ENCODE peak calls at places on chromosomes 4 and X, in ten cellular contexts. W is T-helper 2 cell treated with Interferon-gamma antibody and Interleukin-4, amounts not matched to agents 5 μg/mL and 100 μg/mL, for 36 hours; B is activated CD8-positive, alpha-beta memory T cell treated with anti-CD3 and anti-CD28 coated beads for 48 hours; A is aorta; E is HFF-Myc; G is right atrium auricular region; H is AG09319; L is T1000; M is iPS-NIHi11; X is psoas muscle. J is an unnamed sample.

GRCh38 chrX:152845618-152846240 is 14.9 kb downstream of the NSDHL start:
- DNase-seq in A (no peak), L (no peak), X (no peak), H (no peak), E (no peak), W (no peak), M (no peak), B (no peak), G (no peak), J (no peak)

GRCh38 chrX:20267924-20268701 is 1.4 kb upstream of the RPS6KA3 start:
- DNase-seq in G (peak; percentile 59), H (no peak), X (peak; percentile 74), B (peak; percentile 6), L (no peak), M (peak; percentile 52), A (peak; percentile 86), W (no peak), E (no peak), J (no peak)

GRCh38 chr4:87982446-87982845 is 6.9 kb downstream of the SPP1 start:
- DNase-seq in L (no peak), H (no peak), E (no peak), G (no peak), X (no peak), A (no peak), B (no peak), W (no peak), M (no peak), J (no peak)

GRCh38 chrX:71107762-71108360 is 1.3 kb upstream of the CXorf65 start:
- DNase-seq in G (no peak), L (no peak), E (no peak), W (peak; percentile 30), M (no peak), A (peak; percentile 27), X (no peak), H (no peak), B (no peak), J (no peak)

GRCh38 chr4:55359397-55359916 is 13.4 kb downstream of the SRD5A3 start:
- DNase-seq in E (no peak), A (no peak), X (no peak), H (no peak), L (no peak), B (no peak), M (no peak), W (no peak), G (no peak), J (no peak)

GRCh38 chrX:110450050-110450449 is 91.4 kb downstream of the RTL9 start:
- DNase-seq in H (peak; percentile 31), X (peak; percentile 79), A (peak; percentile 82), E (no peak), G (peak; percentile 85), B (peak; percentile 14), L (peak; percentile 1), W (peak; percentile 12), M (peak; percentile 63), J (peak; percentile 25)

GRCh38 chr4:61555789-61556188 is 355.7 kb downstream of the ADGRL3 start:
- DNase-seq in M (no peak), E (no peak), W (no peak), X (no peak), B (no peak), H (no peak), G (no peak), A (no peak), L (peak; percentile 27), J (no peak)

GRCh38 chr4:41262198-41262597 is 5.5 kb downstream of the UCHL1 start:
- DNase-seq in E (no peak), L (no peak), B (no peak), G (no peak), M (no peak), H (no peak), X (no peak), W (no peak), A (no peak), J (no peak)

GRCh38 chrX:50827996-50828395 is 14.0 kb upstream of the SHROOM4 start:
- DNase-seq in L (no peak), M (no peak), G (no peak), E (no peak), H (no peak), A (no peak), W (no peak), X (no peak), B (no peak), J (no peak)

GRCh38 chr4:81565137-81565870 is 93.6 kb upstream of the RASGEF1B start:
- DNase-seq in X (peak; percentile 86), B (no peak), W (no peak), L (no peak), M (peak; percentile 29), G (peak; percentile 92), H (no peak), A (peak; percentile 90), E (no peak), J (no peak)

GRCh38 chr4:26124753-26125236 is 196.0 kb upstream of the RBPJ start:
- DNase-seq in X (no peak), G (no peak), E (peak; percentile 43), B (no peak), H (no peak), L (no peak), A (no peak), W (no peak), M (peak; percentile 35), J (no peak)

GRCh38 chr4:174579421-174579820 is 57.1 kb upstream of the HPGD start:
- DNase-seq in A (no peak), L (no peak), M (no peak), G (no peak), X (no peak), E (no peak), W (no peak), H (no peak), B (no peak), J (no peak)

GRCh38 chrX:16188687-16189086 is 21.4 kb downstream of the MAGEB17 start:
- DNase-seq in B (no peak), A (no peak), M (no peak), W (no peak), E (no peak), H (no peak), L (no peak), G (no peak), X (no peak), J (no peak)

GRCh38 chr4:4831266-4831665 is 28.2 kb upstream of the MSX1 start:
- DNase-seq in H (no peak), W (no peak), L (no peak), X (no peak), G (no peak), B (no peak), M (no peak), A (no peak), E (no peak), J (no peak)

GRCh38 chr4:140149851-140150635 is 3.9 kb downstream of the MAML3 start:
- DNase-seq in G (peak; percentile 84), L (no peak), E (no peak), B (no peak), X (peak; percentile 80), H (no peak), M (peak; percentile 55), W (peak; percentile 64), A (peak; percentile 88), J (no peak)

GRCh38 chr4:82744284-82744963 is 54.2 kb downstream of the SCD5 start:
- DNase-seq in G (no peak), E (no peak), B (no peak), M (peak; percentile 38), H (no peak), W (no peak), X (no peak), L (no peak), A (no peak), J (no peak)

GRCh38 chr4:7261174-7261573 is 68.8 kb downstream of the SORCS2 start:
- DNase-seq in G (no peak), E (no peak), X (no peak), W (no peak), L (no peak), B (no peak), M (no peak), H (no peak), A (no peak), J (no peak)

GRCh38 chr4:157115613-157116340 is 39.8 kb downstream of the GLRB start:
- DNase-seq in B (no peak), A (no peak), M (no peak), X (no peak), H (peak; percentile 7), G (no peak), L (no peak), W (no peak), E (peak; percentile 33), J (no peak)

GRCh38 chr4:81432825-81433224 is 38.9 kb downstream of the RASGEF1B start:
- DNase-seq in H (no peak), L (no peak), W (no peak), G (no peak), A (no peak), M (no peak), E (no peak), X (no peak), B (no peak), J (no peak)

GRCh38 chrX:39953879-39954278 is 143.9 kb downstream of the BCOR start:
- DNase-seq in A (no peak), E (no peak), G (no peak), L (peak; percentile 28), B (no peak), W (no peak), H (no peak), X (no peak), M (no peak), J (no peak)

GRCh38 chrX:45400380-45400779 is 199.7 kb upstream of the DIPK2B start:
- DNase-seq in E (peak; percentile 2), X (no peak), G (no peak), M (peak; percentile 10), H (no peak), B (no peak), L (no peak), W (no peak), A (no peak), J (no peak)

GRCh38 chr4:7854697-7855370 is 84.8 kb downstream of the AFAP1 start:
- DNase-seq in G (no peak), A (no peak), E (no peak), X (no peak), B (no peak), H (no peak), W (peak; percentile 78), M (no peak), L (no peak), J (no peak)

GRCh38 chr4:173025131-173025530 is 143.5 kb upstream of the GALNT7 start:
- DNase-seq in W (no peak), L (peak; percentile 36), M (peak; percentile 70), X (no peak), E (peak; percentile 47), B (no peak), A (no peak), H (peak; percentile 36), G (no peak), J (peak; percentile 37)

GRCh38 chrX:9172451-9172850 is 138.5 kb upstream of the FAM9B start:
- DNase-seq in X (no peak), L (no peak), E (no peak), M (no peak), H (no peak), B (no peak), A (no peak), W (no peak), G (no peak), J (no peak)

GRCh38 chr4:14375816-14376215 is 626.5 kb upstream of the CPEB2 start:
- DNase-seq in A (no peak), M (no peak), X (no peak), H (no peak), E (no peak), G (no peak), W (no peak), L (peak; percentile 22), B (no peak), J (no peak)

GRCh38 chr4:143035661-143036060 is 149.1 kb upstream of the USP38 start:
- DNase-seq in H (no peak), A (no peak), L (no peak), X (no peak), W (no peak), G (no peak), B (no peak), E (no peak), M (no peak), J (no peak)

GRCh38 chr4:76665139-76665538 is 230.1 kb downstream of the SHROOM3 start:
- DNase-seq in G (no peak), E (no peak), L (no peak), X (no peak), M (peak; percentile 23), W (no peak), A (no peak), B (no peak), H (no peak), J (no peak)

GRCh38 chrX:136766785-136767103 is 14.0 kb downstream of the ARHGEF6 start:
- DNase-seq in G (no peak), X (no peak), A (no peak), W (no peak), M (no peak), E (no peak), B (no peak), L (no peak), H (no peak), J (no peak)